ENCODE peak calls at places on chromosomes 2 and 18, in five cellular contexts. V is HCT116, E is GM23338, Q is hepatocyte, J is GM23248. U is an unnamed sample.

GRCh38 chr2:112836695-112837117 is at the start of gene IL1B:
- DNase-seq in V (no peak), E (no peak), Q (peak), J (peak), U (no peak)

GRCh38 chr18:8162797-8163196 is 446.4 kb upstream of the RAB12 start:
- DNase-seq in V (no peak), E (peak), Q (peak), J (no peak), U (no peak)

GRCh38 chr18:49274188-49274714 is 186.2 kb downstream of the DYM start:
- DNase-seq in V (peak), E (no peak), Q (no peak), J (peak), U (no peak)

GRCh38 chr2:217045725-217046475 is 186.0 kb upstream of the TNP1 start:
- DNase-seq in V (no peak), E (no peak), Q (no peak), J (peak), U (no peak)

GRCh38 chr2:128774320-128775063 is 455.8 kb upstream of the HS6ST1 start:
- DNase-seq in V (no peak), E (no peak), Q (no peak), J (no peak), U (no peak)

GRCh38 chr18:75057169-75057789 is 151.7 kb downstream of the PTGR3 start:
- DNase-seq in V (no peak), E (no peak), Q (no peak), J (no peak), U (no peak)

GRCh38 chr2:138536740-138537139 is 35.2 kb downstream of the SPOPL start:
- DNase-seq in V (no peak), E (no peak), Q (no peak), J (no peak), U (no peak)

GRCh38 chr2:27398962-27399361 is 10.4 kb downstream of the PPM1G start:
- DNase-seq in V (no peak), E (no peak), Q (no peak), J (no peak), U (no peak)

GRCh38 chr2:240686460-240686859 is 3.8 kb upstream of the AQP12B start:
- DNase-seq in V (no peak), E (no peak), Q (no peak), J (no peak), U (no peak)

GRCh38 chr18:67359868-67360838 is 156.4 kb downstream of the DSEL start:
- DNase-seq in V (no peak), E (no peak), Q (peak), J (peak), U (no peak)

GRCh38 chr2:122028371-122029102 is 273.1 kb downstream of the TSN start:
- DNase-seq in V (no peak), E (no peak), Q (no peak), J (peak), U (no peak)

GRCh38 chr18:28735731-28736130 is 558.8 kb upstream of the CDH2 start:
- DNase-seq in V (no peak), E (no peak), Q (no peak), J (peak), U (no peak)

GRCh38 chr2:63056309-63057065 is 5.9 kb downstream of the OTX1 start:
- DNase-seq in V (no peak), E (peak), Q (peak), J (peak), U (no peak)

GRCh38 chr2:172403881-172404470 is 23.4 kb upstream of the ITGA6 start:
- DNase-seq in V (no peak), E (no peak), Q (no peak), J (no peak), U (no peak)

GRCh38 chr18:73901589-73901988 is 246.0 kb downstream of the FBXO15 start:
- DNase-seq in V (no peak), E (no peak), Q (no peak), J (no peak), U (no peak)

GRCh38 chr2:137912358-137912757 is 51.9 kb upstream of the HNMT start:
- DNase-seq in V (no peak), E (no peak), Q (no peak), J (no peak), U (no peak)

GRCh38 chr2:138550670-138551287 is 49.2 kb downstream of the SPOPL start:
- DNase-seq in V (no peak), E (no peak), Q (no peak), J (no peak), U (no peak)

GRCh38 chr2:226953206-226953605 is 117.4 kb downstream of the RHBDD1 start:
- DNase-seq in V (no peak), E (no peak), Q (no peak), J (peak), U (no peak)

GRCh38 chr2:1790473-1790872 is 46.2 kb upstream of the PXDN start:
- DNase-seq in V (no peak), E (no peak), Q (no peak), J (no peak), U (no peak)

GRCh38 chr18:79522451-79523220 is 126.9 kb downstream of the NFATC1 start:
- DNase-seq in V (no peak), E (no peak), Q (no peak), J (no peak), U (peak)

GRCh38 chr2:10103179-10103578 is 19.4 kb upstream of the RRM2 start:
- DNase-seq in V (no peak), E (no peak), Q (no peak), J (no peak), U (no peak)

GRCh38 chr2:239994086-239994485 is 31.1 kb downstream of the NDUFA10 start:
- DNase-seq in V (no peak), E (peak), Q (no peak), J (no peak), U (no peak)

GRCh38 chr2:191352536-191352935 is 107.3 kb downstream of the MYO1B start:
- DNase-seq in V (no peak), E (no peak), Q (no peak), J (peak), U (no peak)

GRCh38 chr2:10717630-10718029 is 3.8 kb upstream of the ATP6V1C2 start:
- DNase-seq in V (no peak), E (no peak), Q (no peak), J (peak), U (no peak)

GRCh38 chr2:88834376-88834775 is 142.9 kb downstream of the RPIA start:
- DNase-seq in V (no peak), E (no peak), Q (no peak), J (no peak), U (no peak)

GRCh38 chr2:31397099-31397498 is 17.4 kb downstream of the XDH start:
- DNase-seq in V (no peak), E (no peak), Q (no peak), J (no peak), U (no peak)

GRCh38 chr2:232320038-232320790 is 58.3 kb upstream of the ALPP start:
- DNase-seq in V (no peak), E (no peak), Q (no peak), J (no peak), U (no peak)

GRCh38 chr2:149715005-149715592 is 127.5 kb upstream of the MMADHC start:
- DNase-seq in V (peak), E (peak), Q (peak), J (peak), U (peak)

GRCh38 chr2:112630268-112630667 is 15.5 kb upstream of the SLC20A1 start:
- DNase-seq in V (no peak), E (no peak), Q (no peak), J (no peak), U (no peak)

GRCh38 chr2:72949045-72949444 is 31.7 kb downstream of the EMX1 start:
- DNase-seq in V (no peak), E (no peak), Q (no peak), J (no peak), U (no peak)

GRCh38 chr2:124066776-124067175 is 41.7 kb downstream of the CNTNAP5 start:
- DNase-seq in V (no peak), E (peak), Q (no peak), J (no peak), U (no peak)

GRCh38 chr2:121554998-121555397 is 24.3 kb downstream of the RNU4ATAC start:
- DNase-seq in V (no peak), E (no peak), Q (no peak), J (no peak), U (no peak)

GRCh38 chr2:37196320-37197195 is at the start of gene CEBPZOS:
- DNase-seq in V (peak), E (peak), Q (peak), J (peak), U (peak)

GRCh38 chr2:164693390-164693789 is 72.1 kb upstream of the GRB14 start:
- DNase-seq in V (no peak), E (no peak), Q (no peak), J (no peak), U (no peak)

GRCh38 chr2:240461471-240462072 is 26.1 kb downstream of the GPC1 start:
- DNase-seq in V (no peak), E (no peak), Q (no peak), J (no peak), U (no peak)

GRCh38 chr18:32175265-32175664 is 14.6 kb upstream of the MEP1B start:
- DNase-seq in V (no peak), E (no peak), Q (no peak), J (no peak), U (no peak)

GRCh38 chr2:8015848-8016580 is 665.8 kb upstream of the ID2 start:
- DNase-seq in V (no peak), E (no peak), Q (no peak), J (no peak), U (peak)
- TF ChIP-seq EZH2phosphoT487 in V (no peak), E (no peak), Q (no peak), J (no peak), U (no peak)

DNA sequence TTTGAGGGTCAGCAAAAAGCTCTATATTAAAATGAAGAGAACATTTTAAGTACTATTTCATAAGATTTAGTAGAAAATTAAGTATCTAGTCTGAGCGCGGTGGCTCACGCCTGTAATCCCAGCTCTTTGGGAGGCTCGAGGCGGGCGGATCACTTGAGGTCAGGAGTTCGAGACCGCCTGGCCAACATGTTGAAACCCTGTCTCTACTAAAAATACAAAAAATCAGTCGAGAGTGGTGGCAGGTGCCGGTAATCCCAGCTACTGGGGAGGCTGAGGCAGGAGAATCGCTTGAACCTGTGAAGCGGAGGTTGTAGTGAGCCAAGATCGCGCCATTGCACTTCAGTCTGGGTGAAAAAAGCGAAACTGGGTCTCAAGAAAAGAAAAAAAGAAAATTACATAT is 1.6 kb downstream of the USP14 start:
- DNase-seq in V (no peak), E (no peak), Q (no peak), J (no peak), U (no peak)
- H3K4me3 ChIP-seq in V (peak), E (peak), Q (no peak), J (peak), U (peak)

DNA sequence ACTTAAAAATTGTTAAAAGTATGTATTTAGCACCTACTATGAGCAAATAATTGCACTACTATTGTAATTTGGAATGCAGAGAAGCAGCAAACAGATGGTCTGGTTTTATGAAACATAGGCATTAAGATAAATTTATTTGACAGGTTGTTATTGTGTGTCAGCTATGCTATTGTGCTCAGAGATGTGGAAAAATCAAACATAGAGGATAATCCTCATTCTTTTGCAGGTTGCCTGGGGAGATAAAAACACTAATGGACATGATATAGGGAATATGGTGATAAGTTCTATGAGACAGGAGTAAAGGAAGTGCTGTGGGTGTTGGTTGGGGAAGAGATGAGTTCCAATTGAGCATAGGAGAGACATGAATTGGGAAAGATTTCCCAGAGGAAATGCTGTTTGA is 71.3 kb downstream of the PPP1R1C start:
- DNase-seq in V (no peak), E (no peak), Q (no peak), J (no peak), U (no peak)
- TF ChIP-seq EZH2phosphoT487 in V (no peak), E (no peak), Q (no peak), J (no peak), U (no peak)

DNA sequence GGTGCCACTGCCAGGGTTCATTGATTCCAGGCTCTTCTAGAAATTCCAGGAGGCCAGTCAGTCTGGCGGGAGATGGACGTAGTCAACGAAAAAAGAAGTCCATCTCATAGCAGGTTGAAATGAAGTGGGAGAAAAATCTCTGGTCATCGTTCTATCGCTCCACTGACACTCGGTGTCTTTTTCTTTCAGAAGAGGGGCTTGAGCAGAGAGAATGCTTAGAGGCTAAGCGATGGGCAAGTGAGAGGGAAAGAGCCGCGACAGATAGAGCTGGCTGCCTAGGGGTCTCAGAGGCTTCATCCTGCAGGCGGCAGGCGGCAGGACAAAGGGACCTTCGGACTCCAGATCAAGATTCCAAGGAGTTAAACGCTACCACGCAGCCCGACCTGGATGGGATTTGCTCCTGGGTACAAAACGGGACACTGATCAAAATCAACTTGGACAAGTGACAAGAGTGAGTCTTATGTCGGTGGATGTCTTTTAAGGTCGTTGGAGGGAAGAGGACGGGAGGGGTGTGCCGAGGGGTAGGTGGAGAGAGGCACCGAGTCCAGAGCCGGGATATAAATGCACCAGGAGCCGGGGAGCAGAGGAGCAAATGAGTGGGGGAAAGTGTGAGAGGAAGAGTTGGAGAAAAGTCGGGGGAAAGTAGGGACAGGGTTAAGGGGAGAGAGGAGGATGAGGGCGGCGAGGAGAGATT is 672 bp upstream of the TMEM178A start:
- DNase-seq in V (no peak), E (peak), Q (no peak), J (no peak), U (no peak)
- H3K4me3 ChIP-seq in V (no peak), E (peak), Q (no peak), J (no peak), U (no peak)